ENCODE peak calls at places on chromosomes 4 and X, in four cellular contexts. W is HCT116, T is HepG2, H is K562. B is an unnamed sample.

GRCh38 chr4:174394915-174395314 is 111.2 kb downstream of the CEP44 start:
- DNase-seq in W (no peak), T (no peak), H (no peak), B (no peak)

GRCh38 chr4:56106180-56106579 is 157.4 kb downstream of the CEP135 start:
- DNase-seq in W (no peak), T (no peak), H (no peak), B (no peak)

GRCh38 chrX:117768861-117769604 is 347.6 kb downstream of the KLHL13 start:
- DNase-seq in W (no peak), T (no peak), H (no peak), B (no peak)

GRCh38 chr4:20603671-20604313 is 96.5 kb upstream of the PACRGL start:
- DNase-seq in W (no peak), T (no peak), H (no peak), B (no peak)

GRCh38 chr4:95095352-95095974 is 337.7 kb downstream of the BMPR1B start:
- DNase-seq in W (peak; percentile 7), T (peak; percentile 5), H (no peak), B (no peak)

GRCh38 chr4:118180776-118181175 is 146.5 kb downstream of the NDST3 start:
- DNase-seq in W (no peak), T (no peak), H (no peak), B (no peak)

GRCh38 chrX:76454456-76454927 is 27.0 kb downstream of the MAGEE1 start:
- DNase-seq in W (peak; percentile 0), T (peak; percentile 4), H (peak; percentile 3), B (peak; percentile 30)

GRCh38 chr4:170804930-170805329 is 715.2 kb upstream of the AADAT start:
- DNase-seq in W (no peak), T (no peak), H (no peak), B (no peak)

GRCh38 chr4:187204389-187204920 is 480.8 kb upstream of the FAT1 start:
- DNase-seq in W (no peak), T (peak; percentile 71), H (no peak), B (no peak)

GRCh38 chrX:15146515-15146914 is 123.4 kb downstream of the ASB9 start:
- DNase-seq in W (no peak), T (no peak), H (peak; percentile 17), B (no peak)

GRCh38 chr4:174437324-174437723 is 85.0 kb downstream of the HPGD start:
- DNase-seq in W (no peak), T (no peak), H (no peak), B (no peak)

DNA sequence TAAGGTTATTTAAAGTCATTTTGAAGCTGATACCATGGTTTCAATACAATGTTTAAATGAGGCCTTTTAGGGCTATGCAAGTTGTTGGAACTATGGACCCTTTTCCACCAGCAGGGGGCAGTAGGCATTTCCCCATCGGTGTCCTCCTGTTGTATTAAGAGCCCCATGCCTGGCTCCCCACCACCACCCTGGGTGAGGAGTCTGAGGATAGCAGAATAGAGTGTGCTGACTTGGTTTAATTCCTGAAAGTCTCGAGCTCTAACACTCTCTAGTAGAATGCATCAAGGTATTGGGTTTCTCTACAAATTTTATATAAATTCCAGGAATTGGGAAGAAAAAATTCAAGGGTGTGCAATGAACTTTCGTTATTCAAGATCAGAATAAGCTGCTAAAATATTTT is 234.8 kb upstream of the JADE1 start:
- DNase-seq in W (peak; percentile 40), T (peak; percentile 32), H (peak; percentile 80), B (no peak)
- TF ChIP-seq TCF7L2 in W (no peak), T (no peak), H (no peak), B (no peak)

GRCh38 chr4:185797018-185797417 is 15.0 kb downstream of the SORBS2 start:
- DNase-seq in W (no peak), T (no peak), H (no peak), B (no peak)

GRCh38 chr4:185794637-185795036 is 17.4 kb downstream of the SORBS2 start:
- DNase-seq in W (no peak), T (no peak), H (no peak), B (no peak)

GRCh38 chr4:185796176-185796575 is 15.8 kb downstream of the SORBS2 start:
- DNase-seq in W (no peak), T (no peak), H (no peak), B (no peak)

GRCh38 chr4:185793716-185794115 is 18.3 kb downstream of the SORBS2 start:
- DNase-seq in W (no peak), T (no peak), H (no peak), B (no peak)

GRCh38 chr4:185792384-185793146 is 19.4 kb downstream of the SORBS2 start:
- DNase-seq in W (no peak), T (peak; percentile 95), H (no peak), B (no peak)
- TF ChIP-seq SIN3A in W (no peak), T (no peak), H (no peak), B (no peak)

DNA sequence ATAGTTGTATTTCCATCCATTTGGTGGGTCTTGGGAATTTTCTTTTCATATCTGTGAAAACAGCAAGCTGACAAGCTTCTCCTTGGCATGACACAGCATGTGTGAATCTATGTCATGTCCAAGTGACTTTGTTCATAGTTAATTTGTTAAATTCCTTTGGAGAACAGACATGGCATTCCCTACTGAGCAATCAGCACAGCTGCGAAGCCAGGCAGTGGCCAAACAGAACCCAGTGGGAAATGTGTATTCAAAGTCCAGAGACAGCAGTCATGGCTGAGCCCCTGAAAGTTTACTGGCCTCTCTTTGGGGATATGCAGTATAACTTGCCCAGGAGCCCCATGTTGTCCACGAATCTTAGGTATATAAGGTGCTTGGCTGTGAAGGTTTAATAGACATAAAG is 474.7 kb downstream of the NKX6-1 start:
- DNase-seq in W (no peak), T (no peak), H (no peak), B (no peak)
- H3K4me3 ChIP-seq in W (no peak overlapping the region), T (no peak overlapping the region), H (no peak overlapping the region), B (no peak overlapping the region)

GRCh38 chrX:31301941-31302340 is 230.1 kb upstream of the FTHL17 start:
- DNase-seq in W (no peak), T (no peak), H (no peak), B (no peak)

GRCh38 chrX:31302573-31303075 is 230.8 kb upstream of the FTHL17 start:
- DNase-seq in W (no peak), T (no peak), H (no peak), B (no peak)

GRCh38 chrX:31298881-31299280 is 227.0 kb upstream of the FTHL17 start:
- DNase-seq in W (no peak), T (no peak), H (no peak), B (no peak)

GRCh38 chrX:31297881-31298280 is 226.0 kb upstream of the FTHL17 start:
- DNase-seq in W (no peak), T (no peak), H (no peak), B (no peak)

GRCh38 chrX:31301203-31301602 is 229.4 kb upstream of the FTHL17 start:
- DNase-seq in W (no peak), T (no peak), H (no peak), B (no peak)
- TF ChIP-seq TCF7L2 in W (no peak), T (no peak), H (no peak), B (no peak)

DNA sequence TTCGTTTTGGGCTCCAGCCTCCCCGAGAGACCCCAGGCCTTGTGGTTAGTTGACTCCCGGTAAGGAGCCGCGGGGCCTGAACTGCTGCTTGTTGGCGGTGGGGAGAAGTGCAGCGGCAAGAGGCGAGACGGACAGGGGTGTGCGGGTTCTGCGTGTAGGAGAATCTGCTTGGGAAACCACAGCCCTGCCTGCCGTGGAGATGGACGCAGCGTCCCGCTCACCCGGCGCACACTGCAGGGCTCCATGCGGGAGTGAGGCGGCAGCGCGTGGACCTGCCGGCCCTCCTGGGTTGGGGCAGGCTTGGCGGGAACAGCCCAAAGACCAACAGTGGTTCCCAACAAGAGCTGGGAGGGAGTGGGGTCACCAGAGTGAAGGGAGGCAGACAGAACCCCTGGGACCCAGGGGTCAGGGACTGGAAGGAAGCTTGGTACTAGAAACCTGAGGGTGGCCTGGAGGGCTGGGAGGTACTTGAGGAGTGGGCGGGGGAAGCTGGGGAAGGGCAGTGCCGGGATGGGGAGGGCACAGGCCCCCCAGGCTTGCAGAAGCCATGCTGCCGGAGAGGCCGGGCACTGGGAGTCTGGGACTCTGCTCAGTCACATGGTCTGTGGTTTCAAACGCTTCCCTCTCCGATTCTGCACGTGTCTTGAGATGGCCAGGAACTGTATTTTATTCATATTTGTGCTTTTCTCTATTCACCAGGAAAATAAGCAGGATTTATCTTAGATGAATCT is 70.8 kb downstream of the RGS12 start:
- DNase-seq in W (no peak), T (no peak), H (no peak), B (no peak)
- TF ChIP-seq SIN3A in W (no peak), T (no peak), H (no peak), B (no peak)

GRCh38 chr4:150582881-150583286 is 933 bp downstream of the MAB21L2 start:
- DNase-seq in W (no peak), T (no peak), H (no peak), B (no peak)

GRCh38 chr4:150586162-150586561 is 4.2 kb downstream of the MAB21L2 start:
- DNase-seq in W (no peak), T (no peak), H (no peak), B (no peak)

GRCh38 chr4:150582101-150582565 is at the start of gene MAB21L2:
- DNase-seq in W (no peak), T (no peak), H (no peak), B (no peak)

GRCh38 chr4:150583287-150584197 is 1.6 kb downstream of the MAB21L2 start:
- DNase-seq in W (no peak), T (no peak), H (no peak), B (no peak)

DNA sequence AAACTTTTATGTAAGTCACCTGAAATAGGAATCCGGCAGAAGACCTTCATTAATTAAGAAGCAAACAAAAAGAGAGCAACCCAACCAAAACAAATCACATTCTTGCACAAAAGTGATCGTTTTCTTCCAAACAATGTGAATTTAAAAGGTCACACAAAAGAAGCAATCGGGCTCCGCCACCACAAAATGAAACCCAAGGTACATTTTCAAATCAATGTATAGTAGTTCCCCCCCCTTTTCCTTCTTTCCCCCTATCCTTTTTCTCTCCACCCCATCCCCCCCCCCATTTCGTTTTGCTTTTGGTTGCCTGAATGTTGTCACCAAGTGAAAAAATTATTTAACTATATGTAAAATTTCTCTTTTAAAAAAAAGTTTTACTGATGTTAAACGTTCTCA is 2.2 kb downstream of the MAB21L2 start:
- DNase-seq in W (no peak), T (no peak), H (no peak), B (no peak)
- H3K4me3 ChIP-seq in W (no peak overlapping the region), T (no peak overlapping the region), H (no peak overlapping the region), B (no peak overlapping the region)

GRCh38 chrX:134513091-134513490 is 53.1 kb downstream of the HPRT1 start:
- DNase-seq in W (no peak), T (no peak), H (no peak), B (no peak)

DNA sequence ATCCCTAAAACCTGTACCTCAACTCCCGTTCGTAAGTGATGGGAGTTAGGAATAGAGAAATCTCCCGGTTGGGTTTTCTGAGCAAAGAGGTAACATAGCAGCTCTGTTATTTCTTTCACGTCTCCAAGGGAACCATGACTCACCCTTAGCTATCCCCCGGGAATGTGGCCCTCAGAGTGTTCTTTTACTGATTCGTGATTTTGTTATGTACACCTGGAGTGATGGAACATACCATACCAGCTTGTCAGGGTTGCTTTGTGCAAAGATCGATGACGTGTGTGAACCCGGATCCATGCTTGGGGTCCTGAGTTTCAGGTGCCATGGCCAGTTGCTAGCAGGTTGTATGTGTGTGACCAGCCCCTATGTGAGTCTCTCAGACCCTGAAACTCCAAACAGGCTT is 52.6 kb downstream of the HPRT1 start:
- DNase-seq in W (peak; percentile 34), T (peak; percentile 25), H (no peak), B (no peak)
- TF ChIP-seq TCF7L2 in W (no peak), T (no peak), H (no peak), B (no peak)

B was measured in Panc1.